ENCODE peak calls at places on chromosomes 12 and 14, in five cellular contexts. One of them, this sample, is unnamed.

GRCh38 chr12:121240484-121241202 is 30.7 kb downstream of the P2RX4 start:
- DNase-seq in hepatic stellate cell: no peak
- DNase-seq in body of pancreas: peak
- DNase-seq in iris pigment epithelial cell: peak
- DNase-seq in stimulated activated CD4-positive, alpha-beta T cell treated with anti-CD3 and anti-CD28 coated beads, Interleukin-1b, Interleukin-23, amount 100 ng/mL, for 4 hours: peak
- DNase-seq in this sample: peak

GRCh38 chr12:106197906-106198623 is 49.8 kb downstream of the CKAP4 start:
- DNase-seq in hepatic stellate cell: no peak
- DNase-seq in body of pancreas: no peak
- DNase-seq in iris pigment epithelial cell: no peak
- DNase-seq in stimulated activated CD4-positive, alpha-beta T cell treated with anti-CD3 and anti-CD28 coated beads, Interleukin-1b, Interleukin-23, amount 100 ng/mL, for 4 hours: no peak
- DNase-seq in this sample: no peak

GRCh38 chr14:104766863-104767633 is 14.1 kb downstream of the SIVA1 start:
- DNase-seq in hepatic stellate cell: no peak
- DNase-seq in body of pancreas: no peak
- DNase-seq in iris pigment epithelial cell: no peak
- DNase-seq in stimulated activated CD4-positive, alpha-beta T cell treated with anti-CD3 and anti-CD28 coated beads, Interleukin-1b, Interleukin-23, amount 100 ng/mL, for 4 hours: no peak
- DNase-seq in this sample: no peak

GRCh38 chr14:71231521-71232393 is 324.5 kb downstream of the PCNX1 start:
- DNase-seq in hepatic stellate cell: no peak
- DNase-seq in body of pancreas: no peak
- DNase-seq in iris pigment epithelial cell: no peak
- DNase-seq in stimulated activated CD4-positive, alpha-beta T cell treated with anti-CD3 and anti-CD28 coated beads, Interleukin-1b, Interleukin-23, amount 100 ng/mL, for 4 hours: no peak
- DNase-seq in this sample: no peak

GRCh38 chr12:110531741-110532333 is 29.7 kb downstream of the RAD9B start:
- DNase-seq in hepatic stellate cell: no peak
- DNase-seq in body of pancreas: no peak
- DNase-seq in iris pigment epithelial cell: peak
- DNase-seq in stimulated activated CD4-positive, alpha-beta T cell treated with anti-CD3 and anti-CD28 coated beads, Interleukin-1b, Interleukin-23, amount 100 ng/mL, for 4 hours: no peak
- DNase-seq in this sample: no peak

GRCh38 chr12:91023326-91024004 is 18.7 kb upstream of the EPYC start:
- DNase-seq in hepatic stellate cell: peak
- DNase-seq in body of pancreas: no peak
- DNase-seq in iris pigment epithelial cell: peak
- DNase-seq in stimulated activated CD4-positive, alpha-beta T cell treated with anti-CD3 and anti-CD28 coated beads, Interleukin-1b, Interleukin-23, amount 100 ng/mL, for 4 hours: no peak
- DNase-seq in this sample: no peak

GRCh38 chr12:57090924-57091632 is 2.2 kb downstream of the NAB2 start:
- DNase-seq in hepatic stellate cell: peak
- DNase-seq in body of pancreas: no peak
- DNase-seq in iris pigment epithelial cell: no peak
- DNase-seq in stimulated activated CD4-positive, alpha-beta T cell treated with anti-CD3 and anti-CD28 coated beads, Interleukin-1b, Interleukin-23, amount 100 ng/mL, for 4 hours: no peak
- DNase-seq in this sample: no peak

GRCh38 chr12:92331383-92331782 is 185.7 kb upstream of the BTG1 start:
- DNase-seq in hepatic stellate cell: no peak
- DNase-seq in body of pancreas: no peak
- DNase-seq in iris pigment epithelial cell: no peak
- DNase-seq in stimulated activated CD4-positive, alpha-beta T cell treated with anti-CD3 and anti-CD28 coated beads, Interleukin-1b, Interleukin-23, amount 100 ng/mL, for 4 hours: no peak
- DNase-seq in this sample: no peak

GRCh38 chr14:93713726-93714405 is 74.4 kb downstream of the PRIMA1 start:
- DNase-seq in hepatic stellate cell: no peak
- DNase-seq in body of pancreas: no peak
- DNase-seq in iris pigment epithelial cell: no peak
- DNase-seq in stimulated activated CD4-positive, alpha-beta T cell treated with anti-CD3 and anti-CD28 coated beads, Interleukin-1b, Interleukin-23, amount 100 ng/mL, for 4 hours: no peak
- DNase-seq in this sample: no peak

GRCh38 chr14:22428681-22429315 is 160.2 kb downstream of the DAD1 start:
- DNase-seq in hepatic stellate cell: peak
- DNase-seq in body of pancreas: no peak
- DNase-seq in iris pigment epithelial cell: peak
- DNase-seq in stimulated activated CD4-positive, alpha-beta T cell treated with anti-CD3 and anti-CD28 coated beads, Interleukin-1b, Interleukin-23, amount 100 ng/mL, for 4 hours: no peak
- DNase-seq in this sample: no peak

GRCh38 chr12:121252712-121253345 is 42.9 kb downstream of the P2RX4 start:
- DNase-seq in hepatic stellate cell: no peak
- DNase-seq in body of pancreas: no peak
- DNase-seq in iris pigment epithelial cell: no peak
- DNase-seq in stimulated activated CD4-positive, alpha-beta T cell treated with anti-CD3 and anti-CD28 coated beads, Interleukin-1b, Interleukin-23, amount 100 ng/mL, for 4 hours: no peak
- DNase-seq in this sample: no peak

GRCh38 chr12:25783566-25783965 is 174.9 kb upstream of the RASSF8 start:
- DNase-seq in hepatic stellate cell: no peak
- DNase-seq in body of pancreas: no peak
- DNase-seq in iris pigment epithelial cell: no peak
- DNase-seq in stimulated activated CD4-positive, alpha-beta T cell treated with anti-CD3 and anti-CD28 coated beads, Interleukin-1b, Interleukin-23, amount 100 ng/mL, for 4 hours: no peak
- DNase-seq in this sample: no peak

GRCh38 chr12:2372178-2372577 is 319.4 kb downstream of the CACNA1C start:
- DNase-seq in hepatic stellate cell: no peak
- DNase-seq in body of pancreas: no peak
- DNase-seq in iris pigment epithelial cell: no peak
- DNase-seq in stimulated activated CD4-positive, alpha-beta T cell treated with anti-CD3 and anti-CD28 coated beads, Interleukin-1b, Interleukin-23, amount 100 ng/mL, for 4 hours: no peak
- DNase-seq in this sample: no peak

GRCh38 chr14:71661441-71661840 is 270.8 kb upstream of the RGS6 start:
- DNase-seq in hepatic stellate cell: no peak
- DNase-seq in body of pancreas: no peak
- DNase-seq in iris pigment epithelial cell: no peak
- DNase-seq in stimulated activated CD4-positive, alpha-beta T cell treated with anti-CD3 and anti-CD28 coated beads, Interleukin-1b, Interleukin-23, amount 100 ng/mL, for 4 hours: no peak
- DNase-seq in this sample: no peak

GRCh38 chr14:49497725-49498348 is 88.3 kb downstream of the RPS29 start:
- DNase-seq in hepatic stellate cell: peak
- DNase-seq in body of pancreas: peak
- DNase-seq in iris pigment epithelial cell: peak
- DNase-seq in stimulated activated CD4-positive, alpha-beta T cell treated with anti-CD3 and anti-CD28 coated beads, Interleukin-1b, Interleukin-23, amount 100 ng/mL, for 4 hours: peak
- DNase-seq in this sample: no peak